ENCODE peak calls at places on chromosomes 4 and X, in five cellular contexts. One of them, this sample, is unnamed.

GRCh38 chr4:26803462-26803861 is 57.2 kb upstream of the STIM2 start:
- DNase-seq in uterus: no peak
- DNase-seq in ovary: no peak
- DNase-seq in gastrocnemius medialis: no peak
- DNase-seq in endothelial cell of umbilical vein: no peak
- DNase-seq in this sample: no peak

GRCh38 chrX:29948653-29949052 is 266.7 kb upstream of the MAGEB2 start:
- DNase-seq in uterus: no peak
- DNase-seq in ovary: no peak
- DNase-seq in gastrocnemius medialis: no peak
- DNase-seq in endothelial cell of umbilical vein: peak
- DNase-seq in this sample: no peak

GRCh38 chrX:7334253-7334935 is 186.4 kb upstream of the PUDP start:
- DNase-seq in uterus: no peak
- DNase-seq in ovary: no peak
- DNase-seq in gastrocnemius medialis: no peak
- DNase-seq in endothelial cell of umbilical vein: no peak
- DNase-seq in this sample: no peak

GRCh38 chr4:145679520-145679919 is 426 bp upstream of the C4orf51 start:
- DNase-seq in uterus: no peak
- DNase-seq in ovary: no peak
- DNase-seq in gastrocnemius medialis: peak
- DNase-seq in endothelial cell of umbilical vein: peak
- DNase-seq in this sample: no peak

GRCh38 chr4:138727704-138728103 is 287.9 kb upstream of the NOCT start:
- DNase-seq in uterus: no peak
- DNase-seq in ovary: no peak
- DNase-seq in gastrocnemius medialis: no peak
- DNase-seq in endothelial cell of umbilical vein: no peak
- DNase-seq in this sample: no peak

GRCh38 chrX:69503835-69504625 is at the start of gene NALF2:
- DNase-seq in uterus: no peak
- DNase-seq in ovary: peak
- DNase-seq in gastrocnemius medialis: no peak
- DNase-seq in endothelial cell of umbilical vein: peak
- DNase-seq in this sample: peak

GRCh38 chr4:138832563-138832962 is 183.0 kb upstream of the NOCT start:
- DNase-seq in uterus: no peak
- DNase-seq in ovary: no peak
- DNase-seq in gastrocnemius medialis: no peak
- DNase-seq in endothelial cell of umbilical vein: no peak
- DNase-seq in this sample: no peak

GRCh38 chr4:8832130-8832930 is 39.3 kb downstream of the HMX1 start:
- DNase-seq in uterus: no peak
- DNase-seq in ovary: no peak
- DNase-seq in gastrocnemius medialis: no peak
- DNase-seq in endothelial cell of umbilical vein: no peak
- DNase-seq in this sample: peak

GRCh38 chr4:6606465-6607235 is 31.7 kb downstream of the MAN2B2 start:
- DNase-seq in uterus: no peak
- DNase-seq in ovary: no peak
- DNase-seq in gastrocnemius medialis: no peak
- DNase-seq in endothelial cell of umbilical vein: no peak
- DNase-seq in this sample: no peak

GRCh38 chr4:145735330-145735638 is 55.3 kb downstream of the C4orf51 start:
- DNase-seq in uterus: peak
- DNase-seq in ovary: no peak
- DNase-seq in gastrocnemius medialis: no peak
- DNase-seq in endothelial cell of umbilical vein: peak
- DNase-seq in this sample: no peak

GRCh38 chr4:183989931-183990330 is 84.8 kb downstream of the STOX2 start:
- DNase-seq in uterus: no peak
- DNase-seq in ovary: no peak
- DNase-seq in gastrocnemius medialis: no peak
- DNase-seq in endothelial cell of umbilical vein: no peak
- DNase-seq in this sample: no peak

GRCh38 chr4:139301821-139302611 is at the start of gene NDUFC1:
- DNase-seq in uterus: peak
- DNase-seq in ovary: peak
- DNase-seq in gastrocnemius medialis: peak
- DNase-seq in endothelial cell of umbilical vein: peak
- DNase-seq in this sample: peak

GRCh38 chr4:73087871-73088270 is 18.4 kb upstream of the COX18 start:
- DNase-seq in uterus: no peak
- DNase-seq in ovary: no peak
- DNase-seq in gastrocnemius medialis: no peak
- DNase-seq in endothelial cell of umbilical vein: no peak
- DNase-seq in this sample: no peak

GRCh38 chrX:87727615-87728014 is 210.0 kb downstream of the KLHL4 start:
- DNase-seq in uterus: no peak
- DNase-seq in ovary: no peak
- DNase-seq in gastrocnemius medialis: no peak
- DNase-seq in endothelial cell of umbilical vein: no peak
- DNase-seq in this sample: no peak

GRCh38 chrX:19846995-19847790 is 40.2 kb downstream of the SH3KBP1 start:
- DNase-seq in uterus: peak
- DNase-seq in ovary: no peak
- DNase-seq in gastrocnemius medialis: peak
- DNase-seq in endothelial cell of umbilical vein: peak
- DNase-seq in this sample: no peak

GRCh38 chrX:118963159-118963558 is 11.3 kb upstream of the LONRF3 start:
- DNase-seq in uterus: no peak
- DNase-seq in ovary: no peak
- DNase-seq in gastrocnemius medialis: no peak
- DNase-seq in endothelial cell of umbilical vein: no peak
- DNase-seq in this sample: no peak

GRCh38 chr4:109118635-109119034 is 183.8 kb downstream of the COL25A1 start:
- DNase-seq in uterus: no peak
- DNase-seq in ovary: no peak
- DNase-seq in gastrocnemius medialis: no peak
- DNase-seq in endothelial cell of umbilical vein: no peak
- DNase-seq in this sample: no peak

GRCh38 chr4:17722361-17722710 is 59.1 kb downstream of the FAM184B start:
- DNase-seq in uterus: no peak
- DNase-seq in ovary: no peak
- DNase-seq in gastrocnemius medialis: no peak
- DNase-seq in endothelial cell of umbilical vein: no peak
- DNase-seq in this sample: no peak

GRCh38 chr4:103318327-103318726 is 120.2 kb upstream of the CENPE start:
- DNase-seq in uterus: no peak
- DNase-seq in ovary: no peak
- DNase-seq in gastrocnemius medialis: no peak
- DNase-seq in endothelial cell of umbilical vein: no peak
- DNase-seq in this sample: no peak

GRCh38 chr4:41505161-41505653 is 32.8 kb upstream of the LIMCH1 start:
- DNase-seq in uterus: no peak
- DNase-seq in ovary: no peak
- DNase-seq in gastrocnemius medialis: no peak
- DNase-seq in endothelial cell of umbilical vein: peak
- DNase-seq in this sample: no peak

GRCh38 chr4:75484195-75484594 is 30.0 kb downstream of the RCHY1 start:
- DNase-seq in uterus: no peak
- DNase-seq in ovary: no peak
- DNase-seq in gastrocnemius medialis: no peak
- DNase-seq in endothelial cell of umbilical vein: no peak
- DNase-seq in this sample: no peak

GRCh38 chr4:6681191-6681590 is 12.5 kb upstream of the S100P start:
- DNase-seq in uterus: no peak
- DNase-seq in ovary: no peak
- DNase-seq in gastrocnemius medialis: no peak
- DNase-seq in endothelial cell of umbilical vein: no peak
- DNase-seq in this sample: no peak

DNA sequence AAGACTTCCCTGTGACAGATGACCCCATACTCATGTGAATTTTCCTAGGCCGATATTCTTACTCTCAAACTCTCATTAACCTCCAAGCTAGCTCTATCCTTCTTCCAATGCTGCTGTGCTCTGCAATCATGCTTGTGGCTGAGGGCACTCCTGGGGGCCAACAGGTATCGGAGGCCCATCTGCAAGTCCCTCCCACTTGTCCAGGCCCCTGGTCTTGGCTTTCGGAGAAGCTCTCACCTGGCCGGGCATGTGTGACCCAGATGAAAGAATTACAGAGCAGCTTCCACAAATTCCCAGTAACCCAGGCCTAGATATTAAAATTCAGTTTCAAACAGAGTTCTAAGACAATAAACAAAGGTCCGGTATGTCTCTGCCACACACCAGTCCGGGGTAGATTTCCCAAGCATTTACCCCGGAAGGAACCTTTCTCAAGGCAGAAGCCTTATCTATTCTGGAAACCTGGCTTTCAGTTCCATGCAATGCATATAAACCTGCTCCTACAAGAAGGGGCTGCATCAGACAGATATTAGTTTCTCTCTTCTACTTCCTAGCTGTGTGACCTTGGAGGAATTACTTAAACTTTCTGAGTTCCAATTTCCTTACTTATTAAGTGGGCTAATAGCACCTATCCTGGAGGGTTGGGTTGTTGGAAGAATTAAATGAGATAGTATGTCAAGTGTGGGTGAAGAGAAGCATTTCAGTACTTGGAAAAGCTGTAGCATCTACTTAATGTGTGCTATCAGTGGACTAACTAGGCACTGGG is 270.8 kb downstream of the PTTG2 start:
- DNase-seq in uterus: no peak
- DNase-seq in ovary: no peak
- DNase-seq in gastrocnemius medialis: no peak
- DNase-seq in endothelial cell of umbilical vein: no peak
- DNase-seq in this sample: no peak
- H3K27ac ChIP-seq in uterus: no peak
- H3K27ac ChIP-seq in ovary: no peak
- H3K27ac ChIP-seq in gastrocnemius medialis: no peak
- H3K27ac ChIP-seq in endothelial cell of umbilical vein: no peak
- H3K27ac ChIP-seq in this sample: no peak

GRCh38 chr4:122146652-122147051 is 5.5 kb upstream of the BLTP1 start:
- DNase-seq in uterus: no peak
- DNase-seq in ovary: no peak
- DNase-seq in gastrocnemius medialis: no peak
- DNase-seq in endothelial cell of umbilical vein: no peak
- DNase-seq in this sample: no peak

GRCh38 chr4:122152699-122153328 is 683 bp downstream of the BLTP1 start:
- DNase-seq in uterus: peak
- DNase-seq in ovary: no peak
- DNase-seq in gastrocnemius medialis: no peak
- DNase-seq in endothelial cell of umbilical vein: peak
- DNase-seq in this sample: peak

GRCh38 chr4:122150896-122151295 is 1.2 kb upstream of the BLTP1 start:
- DNase-seq in uterus: no peak
- DNase-seq in ovary: no peak
- DNase-seq in gastrocnemius medialis: no peak
- DNase-seq in endothelial cell of umbilical vein: no peak
- DNase-seq in this sample: no peak

GRCh38 chr4:122156819-122157218 is 4.7 kb downstream of the BLTP1 start:
- DNase-seq in uterus: no peak
- DNase-seq in ovary: no peak
- DNase-seq in gastrocnemius medialis: no peak
- DNase-seq in endothelial cell of umbilical vein: no peak
- DNase-seq in this sample: no peak

DNA sequence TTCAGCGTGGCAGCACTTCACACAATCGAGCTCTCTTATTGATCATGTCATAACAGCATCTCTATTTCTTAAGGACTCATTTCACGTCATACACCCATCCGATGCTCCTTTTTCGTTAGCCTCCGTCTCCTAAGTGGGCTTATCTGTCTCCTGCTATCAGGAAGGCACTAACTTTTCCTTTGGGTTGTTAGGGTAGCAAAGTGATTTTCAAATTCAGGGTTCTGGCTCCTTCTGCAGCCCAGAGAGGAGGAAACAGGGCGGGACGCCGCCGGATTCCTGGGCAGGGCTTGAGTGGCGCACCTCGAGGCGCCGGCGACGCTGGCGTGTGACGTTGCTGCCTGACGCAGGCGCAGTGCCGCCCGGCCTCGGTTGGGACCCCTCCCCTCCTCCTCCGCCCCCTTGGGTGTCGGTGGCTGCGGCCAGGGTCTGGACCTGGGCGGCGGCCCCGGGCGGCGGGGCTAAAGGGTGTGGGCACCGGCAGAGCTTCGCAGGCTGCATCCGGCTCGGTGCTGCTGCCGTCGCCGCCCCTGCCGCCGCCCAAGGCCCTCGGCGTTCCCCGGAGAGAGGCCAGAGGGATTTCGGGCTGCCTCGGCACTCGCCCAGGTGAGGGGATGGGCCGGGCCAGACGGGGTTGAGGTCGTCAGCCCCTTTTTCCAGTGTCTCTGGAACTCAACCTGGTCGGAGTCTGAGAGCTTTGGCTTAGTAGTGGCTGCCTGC is at the start of gene BLTP1:
- DNase-seq in uterus: peak
- DNase-seq in ovary: peak
- DNase-seq in gastrocnemius medialis: peak
- DNase-seq in endothelial cell of umbilical vein: peak
- DNase-seq in this sample: peak
- TF ChIP-seq POLR2A in uterus: peak
- TF ChIP-seq POLR2A in ovary: peak
- TF ChIP-seq POLR2A in gastrocnemius medialis: peak
- TF ChIP-seq POLR2A in endothelial cell of umbilical vein: peak
- TF ChIP-seq POLR2A in this sample: peak

DNA sequence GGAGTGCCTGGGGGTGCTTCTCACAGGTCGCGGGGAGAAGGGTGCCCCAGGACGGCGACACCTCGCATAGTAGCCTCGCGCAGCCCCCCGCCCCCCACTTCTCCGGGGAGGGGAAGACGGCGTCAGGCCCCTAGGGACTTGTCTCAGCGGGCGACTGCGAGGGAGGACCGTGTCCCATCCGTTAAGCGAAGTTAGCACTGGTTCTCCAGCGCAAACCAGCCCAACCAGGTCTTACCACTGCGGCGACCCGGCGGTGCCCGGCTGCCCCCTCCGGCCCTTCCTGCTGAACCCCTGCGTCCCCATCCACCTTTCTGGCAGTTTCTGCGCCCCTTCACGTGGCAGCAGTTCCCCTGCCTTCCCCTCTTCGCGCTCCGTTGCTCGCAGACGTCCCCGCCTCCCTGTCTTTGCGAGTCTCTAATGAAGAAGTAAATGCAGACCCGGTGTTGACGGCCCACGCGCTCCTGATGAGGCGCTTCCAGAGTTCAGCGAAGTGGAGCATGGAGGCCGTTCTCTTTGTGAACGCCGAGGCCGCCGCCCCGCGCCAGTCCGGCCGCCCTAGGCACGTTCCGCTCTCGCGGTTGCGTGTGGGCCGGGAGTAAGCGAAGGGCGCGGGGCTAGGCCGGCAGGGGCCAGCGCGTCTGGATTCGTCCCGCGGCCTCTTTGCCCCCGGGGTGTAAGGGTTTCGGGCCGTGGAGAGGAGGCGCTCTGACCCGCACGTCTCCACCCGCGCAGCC is 3.0 kb downstream of the SLIT2 start:
- DNase-seq in uterus: peak
- DNase-seq in ovary: peak
- DNase-seq in gastrocnemius medialis: no peak
- DNase-seq in endothelial cell of umbilical vein: peak
- DNase-seq in this sample: peak
- H3K4me3 ChIP-seq in uterus: peak
- H3K4me3 ChIP-seq in ovary: peak
- H3K4me3 ChIP-seq in gastrocnemius medialis: peak
- H3K4me3 ChIP-seq in endothelial cell of umbilical vein: peak
- H3K4me3 ChIP-seq in this sample: peak

DNA sequence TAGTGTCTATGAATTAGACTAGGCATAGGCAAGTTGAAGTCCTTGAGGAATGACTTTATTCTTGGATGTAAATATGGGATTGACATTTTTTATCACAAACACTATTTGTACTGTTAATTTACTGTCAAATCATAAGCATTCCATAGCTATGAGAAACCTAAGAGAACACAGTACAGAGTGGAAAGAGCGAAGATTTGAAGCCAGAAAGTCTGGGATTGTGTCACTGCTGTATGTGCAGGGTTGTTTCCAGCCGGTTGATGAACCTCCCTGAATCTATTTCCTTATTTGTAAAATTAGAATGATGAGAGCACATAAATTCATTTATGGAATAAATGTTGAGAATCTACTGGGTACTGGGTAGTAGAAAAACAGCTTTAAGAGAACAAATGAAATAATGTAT is 14.3 kb upstream of the KLHL5 start:
- DNase-seq in uterus: no peak
- DNase-seq in ovary: no peak
- DNase-seq in gastrocnemius medialis: no peak
- DNase-seq in endothelial cell of umbilical vein: no peak
- DNase-seq in this sample: no peak
- H3K27ac ChIP-seq in uterus: no peak
- H3K27ac ChIP-seq in ovary: no peak
- H3K27ac ChIP-seq in gastrocnemius medialis: no peak
- H3K27ac ChIP-seq in endothelial cell of umbilical vein: no peak
- H3K27ac ChIP-seq in this sample: no peak